ENCODE peak calls at places on chromosomes 11 and 22, in five cellular contexts. P, I, C, F and Y are unnamed samples.

GRCh38 chr11:5364214-5364613 is 12.9 kb downstream of the OR51B6 start:
- DNase-seq in P (peak; percentile 96), I (peak; percentile 51), C (no peak), F (no peak), Y (peak; percentile 58)

GRCh38 chr11:10934293-10934850 is 76.5 kb upstream of the ZBED5 start:
- DNase-seq in P (no peak), I (peak; percentile 24), C (peak; percentile 42), F (no peak), Y (no peak)

GRCh38 chr22:17258015-17258827 is 39.0 kb upstream of the ADA2 start:
- DNase-seq in P (no peak), I (peak; percentile 71), C (peak; percentile 92), F (peak; percentile 93), Y (peak; percentile 33)

GRCh38 chr11:18106688-18107087 is 806 bp upstream of the SAAL1 start:
- DNase-seq in P (peak; percentile 65), I (no peak), C (no peak), F (no peak), Y (peak; percentile 58)

GRCh38 chr11:133984828-133985227 is 28.1 kb upstream of the IGSF9B start:
- DNase-seq in P (no peak), I (no peak), C (no peak), F (no peak), Y (no peak)

GRCh38 chr11:5368502-5369043 is 15.0 kb upstream of the OR51M1 start:
- DNase-seq in P (no peak), I (no peak), C (no peak), F (peak; percentile 75), Y (no peak)

GRCh38 chr11:124863826-124864165 is 1.4 kb upstream of the ROBO3 start:
- DNase-seq in P (no peak), I (no peak), C (no peak), F (peak; percentile 26), Y (no peak)

GRCh38 chr11:91163619-91164451 is 941.0 kb upstream of the CHORDC1 start:
- DNase-seq in P (peak; percentile 34), I (no peak), C (no peak), F (no peak), Y (peak; percentile 47)

GRCh38 chr11:32643526-32643925 is 59.9 kb downstream of the EIF3M start:
- DNase-seq in P (peak; percentile 28), I (no peak), C (no peak), F (no peak), Y (no peak)

GRCh38 chr11:46363455-46363920 is 16.2 kb downstream of the DGKZ start:
- DNase-seq in P (peak; percentile 33), I (peak; percentile 41), C (no peak), F (no peak), Y (peak; percentile 62)

GRCh38 chr22:29979645-29980303 is 96.8 kb downstream of the MTMR3 start:
- DNase-seq in P (no peak), I (no peak), C (no peak), F (no peak), Y (no peak)

GRCh38 chr11:78312712-78313111 is 104.9 kb downstream of the GAB2 start:
- DNase-seq in P (no peak), I (no peak), C (no peak), F (no peak), Y (no peak)

GRCh38 chr11:26621147-26621546 is 49.1 kb upstream of the MUC15 start:
- DNase-seq in P (peak; percentile 52), I (peak; percentile 44), C (no peak), F (peak; percentile 6), Y (peak; percentile 73)

GRCh38 chr22:44920183-44920582 is 89.6 kb downstream of the PHF21B start:
- DNase-seq in P (no peak), I (no peak), C (no peak), F (no peak), Y (no peak)

GRCh38 chr11:46371994-46372393 is 9.5 kb upstream of the MDK start:
- DNase-seq in P (no peak), I (no peak), C (no peak), F (no peak), Y (no peak)

GRCh38 chr22:37519268-37520195 is at the start of gene CARD10:
- DNase-seq in P (no peak), I (peak; percentile 37), C (no peak), F (no peak), Y (no peak)

GRCh38 chr11:74506823-74507222 is 13.3 kb upstream of the LIPT2 start:
- DNase-seq in P (no peak), I (no peak), C (no peak), F (peak; percentile 13), Y (peak; percentile 6)

GRCh38 chr11:111531687-111532364 is 8.7 kb upstream of the LAYN start:
- DNase-seq in P (peak; percentile 95), I (peak; percentile 71), C (no peak), F (peak; percentile 57), Y (peak; percentile 95)

GRCh38 chr11:117856252-117856651 is 20.2 kb downstream of the FXYD6 start:
- DNase-seq in P (no peak), I (no peak), C (peak; percentile 12), F (no peak), Y (no peak)

GRCh38 chr11:69542314-69543168 is 61.1 kb downstream of the LINC01488 start:
- DNase-seq in P (no peak), I (peak; percentile 24), C (no peak), F (no peak), Y (no peak)

GRCh38 chr11:16013649-16014275 is 342.6 kb downstream of the SOX6 start:
- DNase-seq in P (peak; percentile 43), I (peak; percentile 27), C (no peak), F (peak; percentile 2), Y (peak; percentile 62)

GRCh38 chr11:111513240-111513605 is 1.0 kb upstream of the BTG4 start:
- DNase-seq in P (no peak), I (no peak), C (no peak), F (no peak), Y (no peak)

GRCh38 chr11:58963551-58964075 is 24.3 kb downstream of the GLYATL1 start:
- DNase-seq in P (peak; percentile 59), I (peak; percentile 28), C (peak; percentile 94), F (peak; percentile 99), Y (peak; percentile 34)

GRCh38 chr11:44886765-44887164 is 63.9 kb downstream of the TP53I11 start:
- DNase-seq in P (peak; percentile 86), I (no peak), C (no peak), F (no peak), Y (peak; percentile 78)

GRCh38 chr11:30131535-30131934 is 99.3 kb upstream of the FSHB start:
- DNase-seq in P (no peak), I (no peak), C (no peak), F (peak; percentile 4), Y (no peak)

GRCh38 chr22:17013396-17014100 is 5.5 kb upstream of the GAB4 start:
- DNase-seq in P (no peak), I (no peak), C (no peak), F (no peak), Y (no peak)

GRCh38 chr11:84899134-84899533 is 728.0 kb downstream of the DLG2 start:
- DNase-seq in P (no peak), I (no peak), C (no peak), F (no peak), Y (no peak)

GRCh38 chr11:94546886-94547285 is 3.2 kb downstream of the FUT4 start:
- DNase-seq in P (no peak), I (no peak), C (no peak), F (no peak), Y (no peak)

GRCh38 chr11:68978626-68978930 is 2.2 kb downstream of the MRGPRD start:
- DNase-seq in P (no peak), I (no peak), C (no peak), F (no peak), Y (no peak)

GRCh38 chr11:9025101-9025850 is 21.5 kb upstream of the NRIP3 start:
- DNase-seq in P (no peak), I (no peak), C (no peak), F (no peak), Y (no peak)

GRCh38 chr11:75450826-75451783 is 18.1 kb upstream of the KLHL35 start:
- DNase-seq in P (no peak), I (peak; percentile 49), C (peak; percentile 79), F (peak; percentile 43), Y (no peak)

GRCh38 chr11:61832758-61833157 is 4.7 kb downstream of the FADS2 start:
- DNase-seq in P (no peak), I (no peak), C (no peak), F (no peak), Y (no peak)
- H2BK5ac ChIP-seq in P (no peak overlapping the region), I (no peak overlapping the region), C (no peak overlapping the region), F (no peak overlapping the region), Y (no peak overlapping the region)

DNA sequence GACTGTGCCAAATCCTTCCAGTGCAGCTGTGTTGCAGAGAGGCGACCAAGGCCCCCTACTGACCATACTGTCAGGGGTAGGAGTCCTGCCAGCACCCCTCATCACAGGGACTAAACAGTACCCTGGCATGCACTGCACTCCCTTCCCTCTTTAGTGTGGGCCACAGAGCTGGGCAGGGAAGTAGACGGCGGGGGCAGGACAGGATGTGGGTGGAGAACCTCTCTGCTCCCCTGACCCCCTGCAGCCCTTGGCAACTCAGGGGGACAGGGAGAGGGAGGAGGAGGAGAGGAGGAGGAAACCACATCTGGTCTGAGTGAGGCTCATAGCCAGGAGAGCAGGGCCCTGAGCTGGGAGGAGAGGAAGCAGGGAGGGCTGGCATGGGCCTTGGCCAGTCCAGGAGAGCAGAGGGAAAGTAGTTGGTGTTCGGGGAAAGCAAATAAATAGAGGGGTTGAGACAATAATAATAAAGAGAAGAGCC is 61.7 kb downstream of the RPUSD4 start:
- DNase-seq in P (no peak), I (no peak), C (no peak), F (no peak), Y (no peak)
- H2BK5ac ChIP-seq in P (no peak overlapping the region), I (no peak overlapping the region), C (no peak overlapping the region), F (no peak overlapping the region), Y (no peak overlapping the region)

GRCh38 chr22:41250127-41250526 is 9.4 kb upstream of the CHADL start:
- DNase-seq in P (no peak), I (no peak), C (no peak), F (no peak), Y (no peak)
- H2BK5ac ChIP-seq in P (no peak overlapping the region), I (no peak overlapping the region), C (no peak overlapping the region), F (no peak overlapping the region), Y (no peak overlapping the region)

DNA sequence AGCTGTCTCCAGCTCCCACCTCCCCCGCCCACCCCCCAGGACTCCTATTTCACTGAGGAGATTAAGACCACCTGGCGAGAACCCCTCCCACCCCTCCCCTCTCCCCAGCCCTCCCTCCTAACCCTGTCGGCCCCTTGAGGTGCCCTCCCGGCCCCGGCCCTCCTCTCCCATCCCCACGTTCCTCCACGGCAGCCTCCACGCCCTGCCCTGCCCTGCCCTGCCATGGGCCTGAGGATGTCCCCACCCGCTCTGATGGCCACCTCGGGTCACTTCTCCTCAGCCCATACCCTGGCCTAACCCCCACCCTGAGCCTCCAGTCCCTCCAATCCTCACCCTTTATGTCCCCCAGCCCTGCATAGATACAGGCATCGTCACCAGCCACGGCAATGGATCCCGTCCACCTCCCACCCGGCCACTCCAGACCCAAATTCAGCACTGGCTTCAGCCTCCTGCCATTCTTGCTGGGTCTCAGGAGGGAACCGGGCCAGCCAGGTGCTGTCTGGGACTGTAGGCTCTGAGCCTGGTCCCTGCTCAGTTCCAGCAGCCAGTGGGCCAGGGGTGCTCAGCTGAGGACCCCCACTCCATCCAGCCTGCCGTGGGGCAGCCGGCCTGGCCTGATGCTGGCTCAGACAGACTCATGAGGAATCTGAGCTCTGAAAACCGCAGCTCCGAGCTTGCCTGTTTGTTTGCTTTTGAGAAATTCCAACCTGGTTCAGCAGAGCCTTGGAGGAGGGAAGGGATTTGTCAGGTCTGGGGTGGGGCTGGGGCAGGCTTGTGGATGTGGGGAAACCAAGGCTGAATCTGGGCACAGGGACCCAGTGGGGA is 9.7 kb upstream of the TBX1 start:
- DNase-seq in P (peak; percentile 76), I (no peak), C (no peak), F (no peak), Y (peak; percentile 49)
- H2BK5ac ChIP-seq in P (peak overlapping the region; percentile 51), I (no peak overlapping the region), C (no peak overlapping the region), F (no peak overlapping the region), Y (no peak overlapping the region)

GRCh38 chr11:1049431-1049891 is 12.9 kb upstream of the MUC6 start:
- DNase-seq in P (no peak), I (no peak), C (no peak), F (no peak), Y (no peak)
- H2BK5ac ChIP-seq in P (no peak overlapping the region), I (no peak overlapping the region), C (no peak overlapping the region), F (no peak overlapping the region), Y (no peak overlapping the region)